ENCODE peak calls at places on chromosome 12, in five cellular contexts. G is NCI-H1436; L is stimulated activated CD4-positive, alpha-beta T cell treated with anti-CD3 and anti-CD28 coated beads, TNF-alpha, amount 100 ng/mL, for 24 hours; X is epithelial cell of esophagus; E is ureter. I is an unnamed sample.

GRCh38 chr12:55743967-55744931 is 1.3 kb downstream of the GDF11 start:
- DNase-seq in G (no peak), L (no peak), X (no peak), E (no peak), I (no peak)

GRCh38 chr12:46506961-46507360 is 134.4 kb upstream of the SLC38A2 start:
- DNase-seq in G (no peak), L (no peak), X (no peak), E (no peak), I (no peak)

GRCh38 chr12:51971679-51972423 is 20.4 kb downstream of the ACVR1B start:
- DNase-seq in G (no peak), L (no peak), X (peak), E (no peak), I (no peak)

GRCh38 chr12:92080390-92081285 is 65.0 kb downstream of the BTG1 start:
- DNase-seq in G (no peak), L (no peak), X (peak), E (no peak), I (no peak)

GRCh38 chr12:79549531-79550271 is 141.1 kb downstream of the PAWR start:
- DNase-seq in G (no peak), L (no peak), X (no peak), E (no peak), I (no peak)

GRCh38 chr12:113940929-113941486 is 25.1 kb downstream of the RBM19 start:
- DNase-seq in G (no peak), L (no peak), X (no peak), E (no peak), I (no peak)

GRCh38 chr12:89280833-89281533 is 71.3 kb downstream of the DUSP6 start:
- DNase-seq in G (no peak), L (no peak), X (peak), E (no peak), I (no peak)

GRCh38 chr12:15546102-15546701 is 223.9 kb downstream of the PTPRO start:
- DNase-seq in G (no peak), L (no peak), X (no peak), E (no peak), I (no peak)

GRCh38 chr12:52178984-52179383 is 12.8 kb downstream of the KRT80 start:
- DNase-seq in G (no peak), L (no peak), X (no peak), E (no peak), I (no peak)

GRCh38 chr12:34396006-34396860 is 373.9 kb downstream of the ALG10 start:
- DNase-seq in G (no peak), L (no peak), X (no peak), E (peak), I (peak)

GRCh38 chr12:93361159-93361919 is 16.4 kb upstream of the NUDT4 start:
- DNase-seq in G (no peak), L (no peak), X (no peak), E (no peak), I (no peak)

GRCh38 chr12:104060791-104061190 is 3.5 kb upstream of the HCFC2 start:
- DNase-seq in G (no peak), L (no peak), X (peak), E (no peak), I (no peak)

GRCh38 chr12:23472329-23472971 is 477.0 kb downstream of the SOX5 start:
- DNase-seq in G (no peak), L (no peak), X (peak), E (no peak), I (no peak)

GRCh38 chr12:94555687-94556086 is 94.7 kb downstream of the TMCC3 start:
- DNase-seq in G (no peak), L (no peak), X (no peak), E (no peak), I (no peak)

GRCh38 chr12:123907726-123908476 is 64.7 kb downstream of the CCDC92 start:
- DNase-seq in G (no peak), L (no peak), X (peak), E (no peak), I (peak)

GRCh38 chr12:46224401-46224800 is 44.4 kb downstream of the SLC38A1 start:
- DNase-seq in G (no peak), L (no peak), X (no peak), E (peak), I (no peak)

GRCh38 chr12:125720961-125721360 is 655.7 kb downstream of the AACS start:
- DNase-seq in G (no peak), L (no peak), X (no peak), E (no peak), I (no peak)